ENCODE peak calls at places on chromosomes 7 and 10, in nine cellular contexts. A is neural progenitor cell, O is OCI-LY7, R is BE2C, K is HCT116, P is astrocyte, H is keratinocyte, X is pancreas, Z is upper lobe of right lung. F is an unnamed sample.

GRCh38 chr10:125141860-125142484 is 18.4 kb downstream of the CTBP2 start:
- DNase-seq in Z (no peak), H (no peak), P (no peak), X (no peak), R (peak), K (no peak), O (no peak), A (no peak), F (no peak)

GRCh38 chr7:84508569-84508968 is 314.0 kb upstream of the SEMA3A start:
- DNase-seq in P (no peak), A (no peak), H (no peak), O (no peak), K (no peak), Z (no peak), R (no peak), X (no peak), F (no peak)

GRCh38 chr7:898855-899681 is 22.7 kb downstream of the GET4 start:
- DNase-seq in H (no peak), P (no peak), K (no peak), A (peak), R (no peak), O (no peak), X (no peak), Z (no peak), F (no peak)

GRCh38 chr7:137579913-137580640 is 236.5 kb upstream of the PTN start:
- DNase-seq in H (no peak), Z (no peak), R (no peak), O (no peak), P (peak), A (no peak), K (no peak), X (no peak), F (no peak)

GRCh38 chr7:75630549-75630948 is 108.2 kb downstream of the HIP1 start:
- DNase-seq in O (no peak), K (no peak), R (no peak), X (no peak), P (no peak), Z (no peak), A (no peak), H (no peak), F (no peak)

GRCh38 chr7:24587853-24588252 is 14.6 kb downstream of the PALS2 start:
- DNase-seq in H (no peak), K (no peak), X (no peak), P (no peak), R (peak), O (peak), Z (no peak), A (peak), F (no peak)

GRCh38 chr10:66888237-66888636 is 37.6 kb upstream of the LRRTM3 start:
- DNase-seq in A (no peak), H (no peak), O (no peak), P (no peak), R (no peak), Z (no peak), X (no peak), K (no peak), F (no peak)

GRCh38 chr10:72245949-72246525 is 27.7 kb upstream of the DDIT4 start:
- DNase-seq in K (no peak), R (no peak), A (no peak), P (no peak), Z (no peak), X (no peak), O (no peak), H (no peak), F (no peak)

GRCh38 chr10:29993319-29993876 is 66.0 kb downstream of the JCAD start:
- DNase-seq in O (no peak), R (no peak), X (no peak), Z (no peak), A (no peak), K (no peak), H (no peak), P (no peak), F (no peak)

GRCh38 chr10:21519327-21519933 is 6.1 kb downstream of the SKIDA1 start:
- DNase-seq in A (peak), H (no peak), O (no peak), R (no peak), P (no peak), K (no peak), X (no peak), Z (no peak), F (no peak)
- H3K4me3 ChIP-seq in A (peak), H (peak), O (peak), R (peak), P (peak), K (peak), X (peak), Z (peak), F (no peak)

GRCh38 chr10:93006435-93007039 is 54.1 kb upstream of the CYP26C1 start:
- DNase-seq in P (peak), A (peak), X (no peak), H (no peak), R (no peak), Z (no peak), K (no peak), O (peak), F (no peak)
- TF ChIP-seq CTCF in P (peak), A (peak), X (no peak), H (peak), R (peak), Z (peak), K (peak), O (peak), F (peak)

DNA sequence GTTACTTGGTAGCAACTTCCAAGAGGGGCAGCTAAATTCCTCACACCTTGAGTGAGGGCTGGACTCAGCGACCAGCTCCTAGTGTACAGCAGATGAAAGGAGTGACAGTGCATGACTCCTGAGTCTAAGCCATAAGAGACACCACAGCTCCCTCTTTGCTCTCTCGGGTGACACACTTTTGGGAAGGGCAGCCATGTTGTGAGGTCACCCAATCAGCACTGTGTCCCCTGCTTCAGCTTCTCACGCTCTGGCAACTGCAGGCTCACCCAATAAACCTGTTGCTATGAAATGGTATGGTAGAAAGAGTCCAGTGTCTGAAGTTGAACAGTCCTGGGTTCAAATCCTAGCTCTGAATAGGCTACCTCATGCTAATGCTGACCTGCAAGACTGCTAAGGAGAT is 20.9 kb downstream of the TMEM130 start:
- DNase-seq in R (no peak), X (no peak), O (no peak), H (no peak), Z (no peak), P (no peak), K (no peak), A (no peak), F (no peak)
- H3K4me3 ChIP-seq in R (no peak), X (no peak), O (no peak), H (no peak), Z (no peak), P (no peak), K (no peak), A (no peak), F (no peak)

GRCh38 chr7:113015038-113015645 is 71.5 kb downstream of the GPR85 start:
- DNase-seq in O (peak), X (no peak), H (no peak), A (no peak), Z (no peak), R (no peak), K (peak), P (peak), F (no peak)
- TF ChIP-seq CTCF in O (peak), X (no peak), H (peak), A (peak), Z (peak), R (peak), K (peak), P (peak), F (peak)

GRCh38 chr7:30148426-30148825 is 13.6 kb downstream of the MTURN start:
- DNase-seq in H (no peak), Z (no peak), K (no peak), R (no peak), P (no peak), O (no peak), A (no peak), X (no peak), F (no peak)

GRCh38 chr7:30150711-30151110 is 15.9 kb downstream of the MTURN start:
- DNase-seq in X (no peak), O (no peak), A (no peak), Z (no peak), R (no peak), K (no peak), H (no peak), P (no peak), F (no peak)

GRCh38 chr7:30147785-30148184 is 13.0 kb downstream of the MTURN start:
- DNase-seq in R (no peak), A (no peak), K (no peak), Z (no peak), H (no peak), P (no peak), O (no peak), X (no peak), F (no peak)

GRCh38 chr7:30148951-30149459 is 14.2 kb downstream of the MTURN start:
- DNase-seq in O (peak), X (no peak), R (no peak), K (no peak), H (peak), Z (peak), A (no peak), P (no peak), F (no peak)

DNA sequence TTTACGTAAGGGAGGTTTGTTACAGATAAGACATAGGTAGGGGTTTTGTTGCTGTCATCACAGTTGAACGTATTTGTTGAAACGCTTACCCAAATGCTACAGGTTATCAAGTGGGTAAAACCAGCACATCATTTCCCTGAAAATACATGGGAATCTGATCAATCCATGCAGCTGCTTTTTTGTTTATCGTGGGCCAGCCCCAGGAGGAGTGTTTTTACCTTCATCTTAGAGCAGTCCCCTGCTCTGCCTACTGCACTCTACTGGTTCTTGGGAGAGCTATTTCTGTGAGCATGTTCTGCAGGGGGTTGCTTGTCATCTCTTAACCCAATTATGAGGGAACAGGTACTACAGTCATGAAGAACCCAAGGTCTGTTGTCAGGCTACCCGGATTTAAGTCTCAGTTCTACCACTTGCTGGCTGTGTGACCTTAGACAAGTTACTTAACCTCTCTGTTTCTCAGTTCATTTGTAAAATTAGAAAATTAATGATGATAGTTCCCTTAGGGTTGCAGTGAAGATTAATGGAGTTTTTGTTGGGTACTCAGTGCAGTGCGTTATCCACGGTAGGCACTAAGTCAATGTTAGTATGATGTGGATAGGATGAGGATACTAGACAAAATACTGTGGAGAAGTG is 15.0 kb downstream of the MTURN start:
- DNase-seq in H (no peak), X (no peak), K (no peak), A (no peak), P (no peak), O (no peak), R (no peak), Z (no peak), F (no peak)
- H3K4me3 ChIP-seq in H (no peak), X (no peak), K (no peak), A (no peak), P (no peak), O (no peak), R (no peak), Z (no peak), F (no peak)

GRCh38 chr10:48614481-48615383 is 9.9 kb upstream of the ARHGAP22 start:
- DNase-seq in Z (no peak), P (peak), X (no peak), H (no peak), K (no peak), A (no peak), R (no peak), O (no peak), F (no peak)
- TF ChIP-seq CTCF in Z (peak), P (peak), X (no peak), H (peak), K (peak), A (peak), R (peak), O (peak), F (peak)

DNA sequence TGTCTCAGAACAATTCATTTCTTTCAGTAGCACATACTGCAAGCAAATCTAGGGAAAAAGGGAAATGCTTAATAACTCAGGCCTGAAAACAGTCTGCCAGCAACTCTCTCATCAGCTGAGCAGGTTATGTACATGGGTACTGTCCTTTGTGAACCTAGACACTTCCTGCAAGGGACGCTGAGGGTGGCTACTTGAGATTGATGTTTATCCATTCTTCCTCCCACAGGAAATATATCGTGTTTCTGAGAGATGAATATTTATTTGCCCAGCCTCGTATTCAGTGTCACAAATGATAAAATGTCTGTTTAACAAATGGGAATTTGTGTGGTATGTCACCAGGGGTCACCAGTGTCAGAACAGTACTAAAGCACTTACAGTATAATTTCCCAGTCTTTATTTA is 135.1 kb downstream of the ZNF22 start:
- DNase-seq in X (no peak), O (no peak), H (no peak), R (no peak), Z (no peak), K (no peak), A (no peak), P (no peak), F (no peak)
- H3K4me3 ChIP-seq in X (no peak), O (no peak), H (no peak), R (no peak), Z (no peak), K (no peak), A (no peak), P (no peak), F (no peak)

GRCh38 chr7:30226593-30227268 is 57.7 kb upstream of the ZNRF2 start:
- DNase-seq in P (no peak), R (peak), H (peak), A (peak), X (peak), K (peak), O (no peak), Z (no peak), F (no peak)
- TF ChIP-seq CTCF in P (no peak), R (peak), H (peak), A (peak), X (peak), K (peak), O (peak), Z (peak), F (peak)